ENCODE peak calls at places on chromosome 11, in six cellular contexts. B is foreskin fibroblast, C is BJ, V is hepatocyte, N is cardiac muscle cell, S is choroid plexus epithelial cell. Q is an unnamed sample.
A peak's percentile ranks its signal among the peaks of the same experiment; 100 is the strongest.

GRCh38 chr11:118996926-118997626 is 862 bp upstream of the CENATAC start:
- DNase-seq in S (no peak), V (no peak), C (no peak), N (peak; percentile 29), B (no peak), Q (peak; percentile 38)

GRCh38 chr11:113894421-113894996 is 10.1 kb upstream of the HTR3B start:
- DNase-seq in S (no peak), B (no peak), N (peak; percentile 45), V (no peak), C (no peak), Q (no peak)

GRCh38 chr11:76604652-76605241 is 65.8 kb downstream of the LRRC32 start:
- DNase-seq in N (peak; percentile 85), S (peak; percentile 57), V (no peak), B (peak; percentile 83), C (no peak), Q (peak; percentile 79)

GRCh38 chr11:46026616-46027293 is 94.5 kb downstream of the PHF21A start:
- DNase-seq in N (peak; percentile 39), C (no peak), B (peak; percentile 54), V (no peak), S (peak; percentile 33), Q (no peak)

GRCh38 chr11:83566948-83567347 is 280.8 kb upstream of the CCDC90B start:
- DNase-seq in V (peak; percentile 37), N (peak; percentile 16), B (peak; percentile 70), C (peak; percentile 46), S (peak; percentile 43), Q (no peak)

GRCh38 chr11:94721565-94722292 is 46.4 kb upstream of the AMOTL1 start:
- DNase-seq in C (no peak), S (no peak), N (no peak), V (peak; percentile 57), B (no peak), Q (no peak)

GRCh38 chr11:3051435-3052108 is 5.7 kb downstream of the CARS1 start:
- DNase-seq in V (no peak), N (no peak), C (no peak), B (no peak), S (peak; percentile 37), Q (no peak)

GRCh38 chr11:110433393-110434333 is 3.9 kb downstream of the FDX1 start:
- DNase-seq in S (peak; percentile 55), C (no peak), N (peak; percentile 48), V (no peak), B (no peak), Q (no peak)

GRCh38 chr11:126485986-126486635 is 130.6 kb downstream of the ST3GAL4 start:
- DNase-seq in B (no peak), C (no peak), S (no peak), N (no peak), V (no peak), Q (no peak)

GRCh38 chr11:7606496-7606895 is 66.8 kb downstream of the CYB5R2 start:
- DNase-seq in V (no peak), B (no peak), S (no peak), N (no peak), C (no peak), Q (no peak)

GRCh38 chr11:117884994-117885393 is 8.5 kb upstream of the FXYD6 start:
- DNase-seq in V (peak; percentile 69), N (peak; percentile 40), C (no peak), S (peak; percentile 54), B (peak; percentile 9), Q (no peak)

GRCh38 chr11:72770799-72771198 is 18.6 kb upstream of the ARAP1 start:
- DNase-seq in B (no peak), S (no peak), V (no peak), C (no peak), N (no peak), Q (no peak)

GRCh38 chr11:69131644-69132300 is 24.0 kb upstream of the SMIM38 start:
- DNase-seq in C (no peak), V (peak; percentile 91), S (peak; percentile 84), B (peak; percentile 48), N (peak; percentile 80), Q (peak; percentile 57)

GRCh38 chr11:106880121-106880520 is 138.2 kb downstream of the GUCY1A2 start:
- DNase-seq in B (no peak), V (no peak), N (no peak), S (no peak), C (no peak), Q (no peak)

GRCh38 chr11:24932110-24933000 is 435.5 kb downstream of the LUZP2 start:
- DNase-seq in S (peak; percentile 20), N (peak; percentile 2), B (no peak), C (no peak), V (no peak), Q (no peak)

GRCh38 chr11:57762235-57762866 is 749 bp downstream of the CTNND1 start:
- DNase-seq in V (peak; percentile 34), B (no peak), S (no peak), C (no peak), N (peak; percentile 26), Q (no peak)

GRCh38 chr11:45076761-45077160 is 69.7 kb upstream of the PRDM11 start:
- DNase-seq in C (no peak), B (no peak), V (no peak), N (no peak), S (no peak), Q (no peak)

GRCh38 chr11:101446238-101446637 is 137.6 kb downstream of the TRPC6 start:
- DNase-seq in V (no peak), S (peak; percentile 27), B (peak; percentile 54), C (peak; percentile 81), N (peak; percentile 31), Q (peak; percentile 35)

GRCh38 chr11:131888230-131888826 is 517.9 kb downstream of the NTM start:
- DNase-seq in B (peak; percentile 89), C (peak; percentile 62), N (peak; percentile 95), S (peak; percentile 92), V (no peak), Q (peak; percentile 70)

GRCh38 chr11:20160425-20161229 is at the start of gene DBX1:
- DNase-seq in C (no peak), V (no peak), S (no peak), B (no peak), N (no peak), Q (no peak)

GRCh38 chr11:58832246-58832645 is 12.3 kb downstream of the GLYATL2 start:
- DNase-seq in B (no peak), V (peak; percentile 45), S (no peak), C (no peak), N (no peak), Q (peak; percentile 45)

GRCh38 chr11:58837707-58838388 is 6.7 kb downstream of the GLYATL2 start:
- DNase-seq in C (no peak), N (no peak), V (no peak), S (no peak), B (no peak), Q (no peak)
- H3K4me3 ChIP-seq in C (no peak overlapping the region), N (no peak overlapping the region), V (no peak overlapping the region), S (no peak overlapping the region), B (no peak overlapping the region), Q (no peak overlapping the region)

GRCh38 chr11:1749020-1749758 is 1.2 kb downstream of the IFITM10 start:
- DNase-seq in V (peak; percentile 69), S (no peak), C (no peak), B (peak; percentile 34), N (peak; percentile 50), Q (peak; percentile 54)
- H3K4me3 ChIP-seq in V (peak overlapping the region; percentile 45), S (peak overlapping the region; percentile 40), C (peak overlapping the region; percentile 24), B (peak overlapping the region; percentile 38), N (peak overlapping the region; percentile 35), Q (peak overlapping the region; percentile 13)

GRCh38 chr11:99069831-99070444 is 49.2 kb downstream of the CNTN5 start:
- DNase-seq in N (peak; percentile 43), S (peak; percentile 57), B (no peak), C (no peak), V (peak; percentile 49), Q (peak; percentile 56)
- H3K4me3 ChIP-seq in N (no peak overlapping the region), S (peak overlapping the region; percentile 68), B (no peak overlapping the region), C (no peak overlapping the region), V (peak overlapping the region; percentile 60), Q (peak overlapping the region; percentile 60)

DNA sequence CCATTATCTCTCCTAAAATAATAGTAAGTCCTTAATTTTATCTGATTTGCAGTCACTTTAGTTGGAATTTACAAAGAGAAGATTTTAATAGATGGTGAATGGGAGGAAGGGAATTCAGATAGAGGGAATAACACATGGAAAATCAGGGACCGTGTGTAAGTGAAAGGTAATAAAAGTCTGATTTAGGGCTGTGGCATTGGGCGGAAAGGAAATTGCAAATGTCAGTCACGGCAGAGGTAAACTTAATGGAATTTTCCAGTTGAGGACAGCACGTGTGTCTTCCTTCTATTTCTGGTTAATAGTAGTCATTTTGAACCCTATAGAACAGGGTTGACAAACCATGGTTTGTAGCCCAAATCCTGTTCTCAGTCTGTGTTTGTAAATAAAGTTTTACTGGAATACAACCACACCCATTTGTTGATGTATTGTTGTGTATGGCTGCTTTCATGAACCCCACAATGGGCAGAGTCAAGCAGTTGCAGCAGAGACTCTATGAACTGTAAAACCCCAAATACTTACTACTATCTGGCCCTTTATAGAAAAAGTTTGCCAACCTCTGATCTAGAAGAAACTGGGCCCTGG is 34.1 kb downstream of the PACS1 start:
- DNase-seq in N (no peak), B (no peak), S (no peak), C (no peak), V (no peak), Q (no peak)
- H3K4me3 ChIP-seq in N (no peak overlapping the region), B (no peak overlapping the region), S (no peak overlapping the region), C (no peak overlapping the region), V (no peak overlapping the region), Q (no peak overlapping the region)

DNA sequence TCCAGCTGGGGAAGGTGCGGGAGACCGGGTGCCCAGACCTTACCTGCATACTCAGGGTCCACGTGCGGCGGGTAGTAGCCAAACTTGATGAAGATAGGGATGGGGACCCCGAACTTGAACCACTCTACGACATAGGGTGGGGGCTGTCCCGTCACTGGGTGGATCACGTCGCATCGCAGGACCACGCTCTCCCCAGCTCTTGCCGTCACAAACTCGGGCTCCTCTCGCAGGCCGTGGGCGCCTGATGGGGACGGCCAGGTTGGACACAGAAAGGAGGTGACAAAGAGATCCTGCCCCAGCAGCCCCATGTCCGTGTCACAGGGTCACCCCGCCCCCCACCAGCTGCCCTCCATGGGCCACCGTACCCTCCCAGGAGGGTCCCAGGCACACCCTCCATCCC is 10.8 kb downstream of the IGSF9B start:
- DNase-seq in N (no peak), V (no peak), C (no peak), B (no peak), S (no peak), Q (no peak)
- H3K4me3 ChIP-seq in N (no peak overlapping the region), V (no peak overlapping the region), C (no peak overlapping the region), B (no peak overlapping the region), S (no peak overlapping the region), Q (no peak overlapping the region)

GRCh38 chr11:64305691-64306562 is 603 bp downstream of the ESRRA start:
- DNase-seq in N (peak; percentile 42), S (peak; percentile 36), V (peak; percentile 79), B (no peak), C (no peak), Q (peak; percentile 70)

GRCh38 chr11:64304316-64305072 is 830 bp upstream of the ESRRA start:
- DNase-seq in B (peak; percentile 85), S (peak; percentile 92), N (peak; percentile 93), V (peak; percentile 96), C (peak; percentile 23), Q (peak; percentile 89)

GRCh38 chr11:64305075-64305690 is at the start of gene ESRRA:
- DNase-seq in V (peak; percentile 100), S (peak; percentile 98), N (peak; percentile 99), B (peak; percentile 98), C (peak; percentile 78), Q (peak; percentile 97)

GRCh38 chr11:64303109-64304031 is 2.0 kb upstream of the ESRRA start:
- DNase-seq in V (peak; percentile 3), C (no peak), B (no peak), S (no peak), N (no peak), Q (no peak)

GRCh38 chr11:64304032-64304315 is 1.4 kb upstream of the ESRRA start:
- DNase-seq in C (no peak), V (no peak), B (no peak), S (no peak), N (no peak), Q (no peak)
- H3K4me3 ChIP-seq in C (peak overlapping the region; percentile 66), V (no peak overlapping the region), B (peak overlapping the region; percentile 48), S (peak overlapping the region; percentile 66), N (peak overlapping the region; percentile 46), Q (peak overlapping the region; percentile 64)